ENCODE peak calls at places on chromosomes 4 and X, in ten cellular contexts. One of them, this sample, is unnamed.

GRCh38 chrX:148422531-148422930 is 77.9 kb upstream of the AFF2 start:
- DNase-seq in spleen: no peak
- DNase-seq in vagina: no peak
- DNase-seq in gastrocnemius medialis: no peak
- DNase-seq in uterus: no peak
- DNase-seq in A549: no peak
- DNase-seq in ovary: no peak
- DNase-seq in IMR-90: no peak
- DNase-seq in upper lobe of left lung: no peak
- DNase-seq in GM12891: no peak
- DNase-seq in this sample: no peak

GRCh38 chr4:48635310-48635709 is 144.8 kb downstream of the FRYL start:
- DNase-seq in A549: no peak
- DNase-seq in vagina: no peak
- DNase-seq in ovary: no peak
- DNase-seq in uterus: no peak
- DNase-seq in gastrocnemius medialis: no peak
- DNase-seq in spleen: no peak
- DNase-seq in upper lobe of left lung: no peak
- DNase-seq in GM12891: no peak
- DNase-seq in IMR-90: peak; percentile 37
- DNase-seq in this sample: peak; percentile 17

GRCh38 chr4:47315346-47315745 is 148.2 kb downstream of the COMMD8 start:
- DNase-seq in vagina: no peak
- DNase-seq in A549: no peak
- DNase-seq in IMR-90: peak; percentile 80
- DNase-seq in spleen: no peak
- DNase-seq in gastrocnemius medialis: no peak
- DNase-seq in GM12891: no peak
- DNase-seq in upper lobe of left lung: no peak
- DNase-seq in uterus: no peak
- DNase-seq in ovary: no peak
- DNase-seq in this sample: no peak

GRCh38 chrX:136750364-136750763 is 30.4 kb downstream of the ARHGEF6 start:
- DNase-seq in GM12891: no peak
- DNase-seq in IMR-90: no peak
- DNase-seq in upper lobe of left lung: no peak
- DNase-seq in ovary: no peak
- DNase-seq in vagina: no peak
- DNase-seq in A549: no peak
- DNase-seq in uterus: no peak
- DNase-seq in gastrocnemius medialis: no peak
- DNase-seq in spleen: no peak
- DNase-seq in this sample: no peak

GRCh38 chrX:84047339-84047738 is 140.7 kb downstream of the RPS6KA6 start:
- DNase-seq in A549: no peak
- DNase-seq in IMR-90: no peak
- DNase-seq in gastrocnemius medialis: no peak
- DNase-seq in vagina: no peak
- DNase-seq in ovary: no peak
- DNase-seq in GM12891: no peak
- DNase-seq in upper lobe of left lung: no peak
- DNase-seq in uterus: no peak
- DNase-seq in spleen: peak; percentile 61
- DNase-seq in this sample: no peak

GRCh38 chr4:47577779-47578553 is 92.9 kb downstream of the ATP10D start:
- DNase-seq in ovary: no peak
- DNase-seq in gastrocnemius medialis: no peak
- DNase-seq in A549: no peak
- DNase-seq in uterus: no peak
- DNase-seq in vagina: no peak
- DNase-seq in IMR-90: peak; percentile 17
- DNase-seq in spleen: no peak
- DNase-seq in upper lobe of left lung: no peak
- DNase-seq in GM12891: no peak
- DNase-seq in this sample: no peak

GRCh38 chrX:34886011-34886410 is 56.6 kb upstream of the FAM47B start:
- DNase-seq in spleen: no peak
- DNase-seq in GM12891: no peak
- DNase-seq in A549: no peak
- DNase-seq in uterus: no peak
- DNase-seq in vagina: no peak
- DNase-seq in ovary: no peak
- DNase-seq in IMR-90: no peak
- DNase-seq in upper lobe of left lung: no peak
- DNase-seq in gastrocnemius medialis: no peak
- DNase-seq in this sample: no peak

GRCh38 chr4:84583871-84584373 is 995 bp downstream of the CDS1 start:
- DNase-seq in GM12891: no peak
- DNase-seq in gastrocnemius medialis: no peak
- DNase-seq in IMR-90: no peak
- DNase-seq in A549: peak; percentile 18
- DNase-seq in uterus: no peak
- DNase-seq in upper lobe of left lung: no peak
- DNase-seq in ovary: no peak
- DNase-seq in spleen: no peak
- DNase-seq in vagina: no peak
- DNase-seq in this sample: no peak

GRCh38 chr4:82890913-82891727 is at the start of gene SEC31A:
- DNase-seq in upper lobe of left lung: peak; percentile 99
- DNase-seq in uterus: peak; percentile 95
- DNase-seq in A549: peak; percentile 59
- DNase-seq in spleen: peak; percentile 100
- DNase-seq in IMR-90: peak; percentile 92
- DNase-seq in vagina: peak; percentile 93
- DNase-seq in gastrocnemius medialis: peak; percentile 92
- DNase-seq in GM12891: peak; percentile 81
- DNase-seq in ovary: peak; percentile 95
- DNase-seq in this sample: peak; percentile 96
- TF ChIP-seq POLR2A in upper lobe of left lung: peak; percentile 95
- TF ChIP-seq POLR2A in uterus: peak; percentile 92
- TF ChIP-seq POLR2A in A549: peak; percentile 65
- TF ChIP-seq POLR2A in spleen: peak; percentile 82
- TF ChIP-seq POLR2A in IMR-90: peak; percentile 98
- TF ChIP-seq POLR2A in vagina: peak; percentile 82
- TF ChIP-seq POLR2A in gastrocnemius medialis: peak; percentile 93
- TF ChIP-seq POLR2A in GM12891: peak; percentile 87
- TF ChIP-seq POLR2A in ovary: peak; percentile 93
- TF ChIP-seq POLR2A in this sample: peak; percentile 95

DNA sequence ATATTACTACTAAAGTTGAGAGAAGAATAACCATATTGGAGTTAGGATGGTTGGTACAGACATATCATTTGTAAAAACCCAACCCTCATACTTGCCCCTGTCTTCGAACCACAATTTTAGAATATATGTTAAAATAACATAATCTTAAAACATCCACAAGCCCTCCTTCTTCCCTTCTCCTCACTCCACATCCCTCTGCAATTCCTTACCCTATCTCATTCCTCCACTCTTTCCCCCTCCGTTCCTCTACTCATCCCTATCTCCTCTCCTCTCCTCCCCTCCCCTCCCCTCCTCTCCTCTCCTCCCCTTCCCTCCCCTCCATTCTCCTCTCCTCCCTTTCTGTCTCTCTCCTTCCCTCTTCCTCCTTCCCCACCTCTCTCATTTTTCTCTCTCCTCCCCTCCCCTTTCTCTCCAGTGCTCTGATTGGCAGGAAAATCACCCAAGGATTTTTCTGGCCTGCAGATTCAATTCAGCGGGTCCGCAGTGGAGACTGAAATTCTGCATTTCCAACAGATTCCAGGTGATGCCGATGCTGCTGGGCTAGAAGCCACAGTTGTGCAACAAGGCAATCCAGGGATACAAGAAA is 17.4 kb upstream of the ODAM start:
- DNase-seq in spleen: no peak
- DNase-seq in uterus: no peak
- DNase-seq in GM12891: no peak
- DNase-seq in upper lobe of left lung: no peak
- DNase-seq in vagina: no peak
- DNase-seq in gastrocnemius medialis: no peak
- DNase-seq in A549: no peak
- DNase-seq in ovary: no peak
- DNase-seq in IMR-90: no peak
- DNase-seq in this sample: no peak
- TF ChIP-seq POLR2A in spleen: no peak
- TF ChIP-seq POLR2A in uterus: no peak
- TF ChIP-seq POLR2A in GM12891: no peak
- TF ChIP-seq POLR2A in upper lobe of left lung: no peak
- TF ChIP-seq POLR2A in vagina: no peak
- TF ChIP-seq POLR2A in gastrocnemius medialis: no peak
- TF ChIP-seq POLR2A in A549: no peak
- TF ChIP-seq POLR2A in ovary: no peak
- TF ChIP-seq POLR2A in IMR-90: no peak
- TF ChIP-seq POLR2A in this sample: no peak

GRCh38 chrX:1595711-1596060 is 4.3 kb downstream of the AKAP17A start:
- DNase-seq in spleen: peak; percentile 69
- DNase-seq in IMR-90: no peak
- DNase-seq in ovary: no peak
- DNase-seq in GM12891: no peak
- DNase-seq in vagina: no peak
- DNase-seq in gastrocnemius medialis: no peak
- DNase-seq in upper lobe of left lung: no peak
- DNase-seq in A549: no peak
- DNase-seq in uterus: no peak
- DNase-seq in this sample: no peak
- TF ChIP-seq POLR2A in spleen: no peak
- TF ChIP-seq POLR2A in IMR-90: no peak
- TF ChIP-seq POLR2A in ovary: no peak
- TF ChIP-seq POLR2A in GM12891: no peak
- TF ChIP-seq POLR2A in vagina: no peak
- TF ChIP-seq POLR2A in gastrocnemius medialis: no peak
- TF ChIP-seq POLR2A in upper lobe of left lung: no peak
- TF ChIP-seq POLR2A in A549: no peak
- TF ChIP-seq POLR2A in uterus: no peak
- TF ChIP-seq POLR2A in this sample: no peak

GRCh38 chr4:2516635-2517034 is 19.8 kb upstream of the FAM193A start:
- DNase-seq in GM12891: no peak
- DNase-seq in gastrocnemius medialis: no peak
- DNase-seq in A549: no peak
- DNase-seq in vagina: no peak
- DNase-seq in spleen: no peak
- DNase-seq in upper lobe of left lung: no peak
- DNase-seq in ovary: no peak
- DNase-seq in IMR-90: no peak
- DNase-seq in uterus: no peak
- DNase-seq in this sample: no peak

GRCh38 chr4:2511645-2512131 is 24.8 kb upstream of the FAM193A start:
- DNase-seq in GM12891: no peak
- DNase-seq in IMR-90: no peak
- DNase-seq in upper lobe of left lung: no peak
- DNase-seq in gastrocnemius medialis: no peak
- DNase-seq in A549: no peak
- DNase-seq in spleen: no peak
- DNase-seq in vagina: no peak
- DNase-seq in ovary: no peak
- DNase-seq in uterus: no peak
- DNase-seq in this sample: no peak

GRCh38 chr4:2510351-2511259 is 25.8 kb upstream of the FAM193A start:
- DNase-seq in IMR-90: no peak
- DNase-seq in ovary: no peak
- DNase-seq in vagina: no peak
- DNase-seq in GM12891: no peak
- DNase-seq in spleen: no peak
- DNase-seq in uterus: no peak
- DNase-seq in A549: no peak
- DNase-seq in upper lobe of left lung: no peak
- DNase-seq in gastrocnemius medialis: no peak
- DNase-seq in this sample: no peak

GRCh38 chr4:2512396-2513135 is 23.9 kb upstream of the FAM193A start:
- DNase-seq in GM12891: no peak
- DNase-seq in ovary: no peak
- DNase-seq in A549: no peak
- DNase-seq in vagina: no peak
- DNase-seq in spleen: no peak
- DNase-seq in gastrocnemius medialis: no peak
- DNase-seq in upper lobe of left lung: no peak
- DNase-seq in uterus: no peak
- DNase-seq in IMR-90: no peak
- DNase-seq in this sample: no peak

GRCh38 chr4:2515835-2516550 is 20.5 kb upstream of the FAM193A start:
- DNase-seq in uterus: peak; percentile 52
- DNase-seq in upper lobe of left lung: no peak
- DNase-seq in ovary: peak; percentile 52
- DNase-seq in spleen: no peak
- DNase-seq in gastrocnemius medialis: peak; percentile 14
- DNase-seq in IMR-90: no peak
- DNase-seq in vagina: no peak
- DNase-seq in GM12891: no peak
- DNase-seq in A549: no peak
- DNase-seq in this sample: no peak
- TF ChIP-seq POLR2A in uterus: no peak
- TF ChIP-seq POLR2A in upper lobe of left lung: no peak
- TF ChIP-seq POLR2A in ovary: no peak
- TF ChIP-seq POLR2A in spleen: no peak
- TF ChIP-seq POLR2A in gastrocnemius medialis: no peak
- TF ChIP-seq POLR2A in IMR-90: no peak
- TF ChIP-seq POLR2A in vagina: no peak
- TF ChIP-seq POLR2A in GM12891: peak; percentile 17
- TF ChIP-seq POLR2A in A549: no peak
- TF ChIP-seq POLR2A in this sample: no peak

GRCh38 chr4:154604696-154605200 is 7.7 kb downstream of the FGG start:
- DNase-seq in A549: no peak
- DNase-seq in vagina: no peak
- DNase-seq in gastrocnemius medialis: no peak
- DNase-seq in upper lobe of left lung: no peak
- DNase-seq in ovary: no peak
- DNase-seq in uterus: no peak
- DNase-seq in IMR-90: no peak
- DNase-seq in GM12891: no peak
- DNase-seq in spleen: no peak
- DNase-seq in this sample: no peak

GRCh38 chr4:154602404-154603020 is 9.9 kb downstream of the FGG start:
- DNase-seq in ovary: no peak
- DNase-seq in uterus: no peak
- DNase-seq in gastrocnemius medialis: no peak
- DNase-seq in vagina: no peak
- DNase-seq in spleen: no peak
- DNase-seq in A549: no peak
- DNase-seq in upper lobe of left lung: no peak
- DNase-seq in IMR-90: no peak
- DNase-seq in GM12891: no peak
- DNase-seq in this sample: no peak

GRCh38 chr4:154606728-154607723 is 5.4 kb downstream of the FGG start:
- DNase-seq in ovary: no peak
- DNase-seq in uterus: no peak
- DNase-seq in A549: no peak
- DNase-seq in gastrocnemius medialis: no peak
- DNase-seq in IMR-90: no peak
- DNase-seq in upper lobe of left lung: no peak
- DNase-seq in vagina: no peak
- DNase-seq in spleen: no peak
- DNase-seq in GM12891: no peak
- DNase-seq in this sample: no peak

GRCh38 chr4:154597798-154598774 is 7.5 kb upstream of the FGA start:
- DNase-seq in GM12891: no peak
- DNase-seq in upper lobe of left lung: no peak
- DNase-seq in ovary: no peak
- DNase-seq in gastrocnemius medialis: no peak
- DNase-seq in A549: no peak
- DNase-seq in spleen: no peak
- DNase-seq in IMR-90: no peak
- DNase-seq in uterus: no peak
- DNase-seq in vagina: no peak
- DNase-seq in this sample: no peak

GRCh38 chr4:154603033-154603943 is 9.2 kb downstream of the FGG start:
- DNase-seq in spleen: no peak
- DNase-seq in vagina: no peak
- DNase-seq in A549: no peak
- DNase-seq in upper lobe of left lung: no peak
- DNase-seq in uterus: no peak
- DNase-seq in ovary: no peak
- DNase-seq in gastrocnemius medialis: no peak
- DNase-seq in IMR-90: no peak
- DNase-seq in GM12891: no peak
- DNase-seq in this sample: no peak
- TF ChIP-seq POLR2A in spleen: no peak
- TF ChIP-seq POLR2A in vagina: no peak
- TF ChIP-seq POLR2A in A549: no peak
- TF ChIP-seq POLR2A in upper lobe of left lung: no peak
- TF ChIP-seq POLR2A in uterus: no peak
- TF ChIP-seq POLR2A in ovary: no peak
- TF ChIP-seq POLR2A in gastrocnemius medialis: no peak
- TF ChIP-seq POLR2A in IMR-90: no peak
- TF ChIP-seq POLR2A in GM12891: no peak
- TF ChIP-seq POLR2A in this sample: no peak